ENCODE peak calls at places on chromosome 9, in five cellular contexts. C is fibroblast of mammary gland, X is HFF-Myc, Z is GM12865, K is dorsolateral prefrontal cortex. V is an unnamed sample.

GRCh38 chr9:17802249-17802857 is 223.5 kb downstream of the SH3GL2 start:
- DNase-seq in C (peak), X (peak), Z (no peak), K (no peak), V (peak)

GRCh38 chr9:120532475-120532874 is 47.5 kb downstream of the CDK5RAP2 start:
- DNase-seq in C (peak), X (peak), Z (no peak), K (no peak), V (peak)

GRCh38 chr9:14591411-14591810 is 101.8 kb downstream of the ZDHHC21 start:
- DNase-seq in C (no peak), X (no peak), Z (no peak), K (no peak), V (no peak)

GRCh38 chr9:105901514-105902109 is 207.3 kb downstream of the TMEM38B start:
- DNase-seq in C (peak), X (no peak), Z (peak), K (peak), V (peak)

GRCh38 chr9:76018244-76018643 is 127.8 kb downstream of the PCSK5 start:
- DNase-seq in C (no peak), X (no peak), Z (no peak), K (no peak), V (no peak)

GRCh38 chr9:92730897-92731296 is 33.7 kb downstream of the BICD2 start:
- DNase-seq in C (no peak), X (no peak), Z (no peak), K (no peak), V (no peak)

GRCh38 chr9:73643379-73644013 is 491.8 kb downstream of the ANXA1 start:
- DNase-seq in C (peak), X (no peak), Z (no peak), K (no peak), V (peak)

GRCh38 chr9:34380034-34380510 is 3.4 kb upstream of the MYORG start:
- DNase-seq in C (no peak), X (no peak), Z (no peak), K (no peak), V (no peak)

GRCh38 chr9:23941051-23941450 is 115.0 kb upstream of the ELAVL2 start:
- DNase-seq in C (no peak), X (no peak), Z (no peak), K (no peak), V (peak)

DNA sequence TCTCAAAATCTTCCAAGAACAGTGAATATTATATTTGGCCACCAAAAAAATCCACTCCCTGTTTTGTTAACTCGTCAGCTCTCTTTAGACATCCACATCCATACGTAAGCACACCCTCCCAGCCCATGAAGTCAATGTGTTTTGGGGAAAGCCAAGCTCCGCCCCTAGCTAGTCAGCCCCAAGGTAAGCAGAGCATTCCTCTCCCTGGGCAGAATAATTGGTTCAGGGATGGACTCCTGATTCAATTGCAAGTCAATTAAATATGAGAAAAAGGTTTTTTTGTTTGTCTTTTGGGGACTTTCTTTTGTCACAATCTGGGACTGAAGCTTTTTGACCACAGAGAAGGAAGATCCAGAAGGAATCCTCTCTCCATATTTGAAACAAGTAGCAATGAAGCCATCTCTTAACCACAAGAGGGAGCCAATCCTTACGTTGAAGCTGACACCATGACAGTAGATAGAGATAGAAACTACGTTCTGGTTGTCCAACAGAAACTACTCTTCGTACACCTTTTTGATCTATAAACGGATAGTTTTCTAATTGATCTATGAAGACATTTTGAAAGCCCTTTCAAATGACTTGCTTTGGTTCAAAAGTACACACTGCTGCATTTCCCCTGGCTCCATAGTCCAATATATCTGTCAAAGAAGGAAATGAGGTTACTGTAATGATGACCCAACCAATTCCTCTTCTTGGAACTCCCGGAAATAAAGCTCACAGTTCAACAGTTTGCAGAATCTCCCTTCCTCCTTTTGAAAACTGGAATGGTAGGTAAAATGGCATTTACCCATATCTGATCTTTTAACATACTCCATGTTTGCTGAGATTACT is 166.4 kb downstream of the TLE1 start:
- DNase-seq in C (peak), X (peak), Z (peak), K (no peak), V (peak)
- TF ChIP-seq CTCF in C (peak), X (peak), Z (peak), K (peak), V (peak)

DNA sequence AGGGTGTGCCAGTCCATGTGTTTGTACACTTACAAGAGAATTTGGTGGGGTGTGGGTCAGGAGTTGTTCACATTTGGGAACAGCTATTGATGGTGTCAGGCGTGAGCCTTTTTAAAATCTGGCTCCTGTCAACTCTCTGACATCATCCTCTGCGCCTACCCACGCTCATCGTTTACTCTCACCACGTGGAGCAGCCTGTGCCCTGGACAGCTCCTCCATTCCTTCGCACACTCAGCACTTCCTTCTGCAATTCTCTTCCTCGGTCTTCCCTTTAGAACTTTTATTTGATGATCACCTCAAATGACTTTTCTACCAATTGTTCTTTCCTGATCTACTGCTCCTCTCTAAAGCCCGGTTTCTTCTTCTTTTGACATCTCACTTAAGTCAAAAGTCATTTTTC is 42.1 kb upstream of the GNAQ start:
- DNase-seq in C (peak), X (no peak), Z (no peak), K (no peak), V (no peak)
- TF ChIP-seq CTCF in C (no peak), X (no peak), Z (no peak), K (no peak), V (no peak)

DNA sequence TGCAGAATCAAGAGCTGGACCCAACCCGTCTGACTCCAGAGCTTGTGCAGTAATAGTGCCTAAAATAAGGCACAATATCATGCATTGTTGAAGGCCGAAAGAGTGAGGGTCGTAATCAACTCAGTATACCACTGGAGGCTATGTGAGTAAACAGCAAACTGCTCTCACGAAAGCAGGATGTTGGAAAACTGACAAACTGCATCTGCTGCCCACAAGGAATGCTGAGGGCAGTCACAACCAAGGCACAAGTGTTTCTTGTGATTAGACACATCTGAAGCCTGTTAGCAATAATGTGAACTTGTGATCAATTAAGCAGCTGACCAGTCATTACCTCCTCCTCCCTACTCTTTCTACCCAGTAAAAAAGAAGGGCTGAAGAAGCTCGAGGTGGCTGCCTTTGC is 48.8 kb downstream of the TRPM3 start:
- DNase-seq in C (no peak), X (peak), Z (no peak), K (no peak), V (no peak)
- TF ChIP-seq CTCF in C (no peak), X (no peak), Z (no peak), K (no peak), V (no peak)

DNA sequence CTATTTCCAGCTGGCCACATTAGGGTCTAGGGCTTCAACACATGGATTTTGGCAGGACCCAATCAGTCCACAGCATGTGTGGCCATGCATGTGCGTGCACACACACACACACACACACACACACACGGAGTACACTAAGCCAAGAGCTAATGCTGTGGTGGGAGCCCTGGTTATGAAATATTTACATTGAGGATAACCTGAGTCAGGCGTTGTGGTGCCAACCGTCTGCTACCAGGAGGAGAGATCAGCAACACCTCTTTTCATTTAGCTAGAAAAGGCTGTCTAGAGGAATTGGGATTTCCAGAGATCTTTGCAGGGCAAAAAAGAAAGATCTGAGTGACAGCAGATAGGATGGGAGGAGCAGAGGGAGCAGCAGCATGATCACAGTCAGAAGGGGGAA is 141.4 kb downstream of the TRPM3 start:
- DNase-seq in C (peak), X (no peak), Z (no peak), K (no peak), V (no peak)
- TF ChIP-seq CTCF in C (no peak), X (no peak), Z (no peak), K (no peak), V (no peak)

DNA sequence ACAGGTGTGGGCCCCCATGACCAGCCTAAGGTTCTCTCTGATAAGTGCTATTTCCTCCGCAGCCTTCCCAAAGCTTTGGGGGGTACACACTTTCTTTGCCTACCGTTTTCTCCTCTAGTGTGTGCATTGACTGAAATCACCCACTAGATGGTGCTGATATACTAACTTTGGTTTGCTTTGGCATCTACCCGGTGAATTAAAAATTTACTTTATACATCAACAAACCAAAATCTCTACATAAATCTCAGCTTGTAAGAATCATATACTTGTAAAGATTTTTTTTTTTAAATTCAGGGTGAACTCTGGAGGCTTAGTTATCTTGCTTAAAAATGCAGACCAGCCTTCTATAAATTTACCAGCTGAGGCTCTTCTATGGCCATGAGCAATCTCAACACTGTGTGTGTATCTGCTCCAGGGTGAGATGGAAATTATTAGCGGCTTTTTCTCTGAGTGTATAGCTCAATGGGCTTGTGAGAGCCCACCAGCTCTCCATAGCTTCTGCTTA is 475.7 kb upstream of the TNC start:
- DNase-seq in C (peak), X (no peak), Z (peak), K (no peak), V (peak)
- TF ChIP-seq CTCF in C (peak), X (peak), Z (peak), K (peak), V (peak)

GRCh38 chr9:108884701-108885100 is 22.6 kb downstream of the ACTL7A start:
- DNase-seq in C (no peak), X (no peak), Z (no peak), K (no peak), V (no peak)
- TF ChIP-seq CTCF in C (no peak), X (no peak), Z (no peak), K (no peak), V (no peak)

DNA sequence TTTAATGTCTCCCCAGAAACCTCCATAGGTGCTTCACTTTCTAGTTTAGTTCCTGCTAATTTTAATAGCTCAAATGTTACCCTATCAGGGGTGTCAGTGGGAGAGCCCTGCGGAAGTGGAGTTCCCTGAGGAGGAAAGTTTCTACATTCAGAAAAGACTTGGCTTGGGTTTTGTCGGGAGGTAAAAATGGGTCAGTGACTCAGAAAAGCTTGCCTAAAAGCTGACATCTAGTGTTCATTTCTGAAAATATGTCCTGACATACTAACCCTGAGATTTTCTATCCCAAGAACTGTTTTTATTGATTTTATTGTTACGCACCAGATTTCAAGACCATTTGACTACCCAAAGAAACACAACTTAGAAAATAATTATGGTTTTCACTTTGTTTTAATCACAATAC is 40.9 kb upstream of the GLDC start:
- DNase-seq in C (peak), X (no peak), Z (peak), K (no peak), V (no peak)
- TF ChIP-seq CTCF in C (peak), X (peak), Z (peak), K (peak), V (peak)

GRCh38 chr9:133713211-133713959 is 24.8 kb downstream of the SARDH start:
- DNase-seq in C (no peak), X (no peak), Z (no peak), K (no peak), V (no peak)
- TF ChIP-seq CTCF in C (no peak), X (no peak), Z (no peak), K (no peak), V (no peak)

GRCh38 chr9:128847803-128848202 is 18.2 kb upstream of the SPOUT1 start:
- DNase-seq in C (no peak), X (no peak), Z (no peak), K (no peak), V (no peak)

GRCh38 chr9:128841704-128842492 is 12.3 kb upstream of the SPOUT1 start:
- DNase-seq in C (no peak), X (no peak), Z (no peak), K (no peak), V (no peak)

GRCh38 chr9:128846680-128847030 is 17.1 kb upstream of the SPOUT1 start:
- DNase-seq in C (no peak), X (no peak), Z (no peak), K (no peak), V (no peak)

GRCh38 chr9:128840524-128840923 is 10.9 kb upstream of the SPOUT1 start:
- DNase-seq in C (no peak), X (no peak), Z (no peak), K (no peak), V (no peak)

GRCh38 chr9:128845186-128845931 is 15.8 kb upstream of the SPOUT1 start:
- DNase-seq in C (no peak), X (no peak), Z (no peak), K (no peak), V (peak)
- TF ChIP-seq CTCF in C (no peak), X (no peak), Z (no peak), K (no peak), V (no peak)